ENCODE peak calls at places on chromosomes 2 and 18, in four cellular contexts. Y, S, V and K are unnamed samples.

GRCh38 chr2:586518-587370 is 90.5 kb downstream of the TMEM18 start:
- DNase-seq in Y (no peak), S (no peak), V (no peak), K (no peak)

GRCh38 chr2:191382801-191383200 is 137.6 kb downstream of the MYO1B start:
- DNase-seq in Y (peak; percentile 38), S (no peak), V (no peak), K (peak; percentile 78)

GRCh38 chr2:149832256-149832655 is 244.7 kb upstream of the MMADHC start:
- DNase-seq in Y (peak; percentile 8), S (no peak), V (no peak), K (peak; percentile 5)

GRCh38 chr2:206084468-206084869 is 1.5 kb downstream of the INO80D start:
- DNase-seq in Y (peak; percentile 85), S (peak; percentile 76), V (peak; percentile 61), K (peak; percentile 90)

GRCh38 chr2:234502285-234502918 is 5.5 kb upstream of the ARL4C start:
- DNase-seq in Y (peak; percentile 65), S (peak; percentile 66), V (no peak), K (peak; percentile 79)

GRCh38 chr2:138877421-138877820 is 97.2 kb upstream of the NXPH2 start:
- DNase-seq in Y (no peak), S (no peak), V (no peak), K (no peak)

GRCh38 chr2:3192920-3193319 is 184.7 kb downstream of the EIPR1 start:
- DNase-seq in Y (no peak), S (no peak), V (no peak), K (no peak)

GRCh38 chr2:191064590-191064989 is 50.6 kb upstream of the STAT1 start:
- DNase-seq in Y (no peak), S (no peak), V (no peak), K (no peak)

GRCh38 chr2:240432820-240433801 is 2.4 kb upstream of the GPC1 start:
- DNase-seq in Y (no peak), S (no peak), V (no peak), K (no peak)

GRCh38 chr2:26652361-26653041 is 11.3 kb upstream of the CIB4 start:
- DNase-seq in Y (peak; percentile 68), S (peak; percentile 18), V (no peak), K (no peak)

GRCh38 chr18:34746614-34747013 is 36.5 kb downstream of the DTNA start:
- DNase-seq in Y (no peak), S (no peak), V (no peak), K (no peak)

GRCh38 chr18:57921708-57922107 is 118.6 kb upstream of the ATP8B1 start:
- DNase-seq in Y (peak; percentile 15), S (no peak), V (no peak), K (peak; percentile 45)

GRCh38 chr18:63318882-63319382 is 637 bp downstream of the BCL2 start:
- DNase-seq in Y (no peak), S (no peak), V (no peak), K (no peak)

GRCh38 chr2:232852676-232853075 is 17.4 kb upstream of the SNORC start:
- DNase-seq in Y (no peak), S (no peak), V (no peak), K (no peak)

GRCh38 chr2:32977228-32977758 is 30.5 kb downstream of the LTBP1 start:
- DNase-seq in Y (no peak), S (no peak), V (no peak), K (no peak)

GRCh38 chr2:103809390-103809789 is 1044.5 kb upstream of the POU3F3 start:
- DNase-seq in Y (no peak), S (no peak), V (no peak), K (no peak)

GRCh38 chr18:8260847-8261246 is 348.4 kb upstream of the RAB12 start:
- DNase-seq in Y (no peak), S (no peak), V (no peak), K (no peak)

GRCh38 chr18:77974329-77974728 is 724.7 kb downstream of the GALR1 start:
- DNase-seq in Y (no peak), S (no peak), V (no peak), K (no peak)

GRCh38 chr2:96144481-96145027 is 686 bp downstream of the DUSP2 start:
- DNase-seq in Y (no peak), S (no peak), V (no peak), K (no peak)

GRCh38 chr2:156325671-156326385 is 6.7 kb downstream of the NR4A2 start:
- DNase-seq in Y (no peak), S (no peak), V (no peak), K (no peak)

GRCh38 chr2:171893196-171893823 is 734 bp downstream of the SLC25A12 start:
- DNase-seq in Y (peak; percentile 23), S (no peak), V (peak; percentile 29), K (no peak)

GRCh38 chr2:19048593-19049264 is 309.7 kb downstream of the OSR1 start:
- DNase-seq in Y (no peak), S (no peak), V (no peak), K (no peak)

GRCh38 chr18:70082430-70082829 is 123.1 kb downstream of the RTTN start:
- DNase-seq in Y (no peak), S (no peak), V (no peak), K (no peak)

GRCh38 chr2:101617188-101617587 is 80.3 kb upstream of the MAP4K4 start:
- DNase-seq in Y (peak; percentile 52), S (peak; percentile 42), V (no peak), K (peak; percentile 73)